ENCODE peak calls at places on chromosomes 4 and X, in four cellular contexts. T, A, N and L are unnamed samples.

GRCh38 chr4:13992975-13993495 is 365.5 kb upstream of the BOD1L1 start:
- DNase-seq in N (no peak), T (peak; percentile 14), A (no peak), L (no peak)

GRCh38 chr4:74016068-74016467 is 17.6 kb upstream of the CXCL5 start:
- DNase-seq in N (no peak), T (peak; percentile 50), A (no peak), L (no peak)

GRCh38 chrX:71111141-71111843 is at the start of gene IL2RG:
- DNase-seq in N (no peak), A (no peak), T (no peak), L (no peak)

GRCh38 chrX:47278684-47279083 is 45.9 kb downstream of the USP11 start:
- DNase-seq in T (peak; percentile 46), A (peak; percentile 34), N (no peak), L (no peak)

GRCh38 chr4:175823015-175823741 is 11.1 kb upstream of the GPM6A start:
- DNase-seq in A (no peak), T (no peak), N (no peak), L (no peak)

GRCh38 chrX:65985211-65985610 is 54.7 kb downstream of the VSIG4 start:
- DNase-seq in A (no peak), T (no peak), N (no peak), L (no peak)

GRCh38 chr4:20106926-20107325 is 144.8 kb upstream of the SLIT2 start:
- DNase-seq in A (no peak), T (no peak), N (no peak), L (no peak)

GRCh38 chr4:100268807-100269206 is 78.5 kb upstream of the DDIT4L start:
- DNase-seq in N (no peak), T (no peak), A (no peak), L (no peak)

DNA sequence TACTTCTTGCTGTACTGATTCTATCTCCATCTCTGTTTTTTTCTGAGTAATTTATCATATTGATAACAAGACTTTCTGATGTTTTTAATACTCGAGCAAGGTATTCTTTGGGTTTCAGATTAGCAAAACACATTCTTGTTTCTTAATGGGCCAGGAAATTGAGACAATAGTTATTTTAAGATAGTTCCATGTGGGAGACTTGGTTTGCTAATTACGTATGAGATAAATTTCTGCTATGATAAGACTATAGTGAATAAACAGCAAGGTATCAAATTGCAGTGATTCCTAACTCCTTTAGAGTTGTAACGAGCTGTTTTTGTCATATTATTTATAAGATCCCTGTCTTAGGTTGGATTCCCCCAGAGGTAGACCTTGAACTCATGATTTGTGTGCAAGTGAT is 38.3 kb downstream of the SYTL5 start:
- DNase-seq in T (no peak), A (no peak), N (no peak), L (no peak)
- H3K4me3 ChIP-seq in T (no peak overlapping the region), A (no peak overlapping the region), N (no peak overlapping the region), L (no peak overlapping the region)

DNA sequence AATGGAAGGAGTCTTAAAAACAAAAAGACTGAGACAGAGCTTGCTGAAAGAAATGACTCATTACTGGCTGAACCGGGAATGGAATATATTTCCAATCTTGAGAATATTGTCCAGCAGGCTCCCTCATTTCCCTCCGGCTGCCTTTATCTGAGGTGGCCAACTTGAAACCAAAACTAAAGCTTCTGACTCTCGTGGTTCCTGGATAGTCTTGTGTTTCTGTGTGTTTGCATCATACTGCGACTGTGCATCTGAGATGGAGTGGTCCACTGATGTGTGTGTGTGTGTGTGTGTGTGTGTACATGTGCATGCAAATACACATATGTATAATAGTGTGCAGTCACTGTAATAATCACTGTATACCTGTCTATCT is 145.6 kb upstream of the SCML1 start:
- DNase-seq in T (peak; percentile 90), A (no peak), N (no peak), L (no peak)
- H3K27ac ChIP-seq in T (no peak overlapping the region), A (no peak overlapping the region), N (no peak overlapping the region), L (no peak overlapping the region)

GRCh38 chr4:38663021-38663800 is 788 bp upstream of the KLF3 start:
- DNase-seq in A (no peak), N (no peak), T (peak; percentile 87), L (no peak)
- TF ChIP-seq EZH2 in A (no peak), N (no peak), T (no peak), L (no peak)

GRCh38 chrX:56762220-56762619 is 33.2 kb downstream of the NBDY start:
- DNase-seq in N (no peak), T (no peak), A (no peak), L (no peak)

GRCh38 chrX:56762707-56763555 is 33.9 kb downstream of the NBDY start:
- DNase-seq in N (no peak), A (no peak), T (no peak), L (no peak)

GRCh38 chrX:56764153-56764974 is 35.3 kb downstream of the NBDY start:
- DNase-seq in A (peak; percentile 48), T (peak; percentile 76), N (no peak), L (peak; percentile 10)

GRCh38 chrX:56764975-56765791 is 36.1 kb downstream of the NBDY start:
- DNase-seq in T (no peak), A (no peak), N (no peak), L (no peak)

DNA sequence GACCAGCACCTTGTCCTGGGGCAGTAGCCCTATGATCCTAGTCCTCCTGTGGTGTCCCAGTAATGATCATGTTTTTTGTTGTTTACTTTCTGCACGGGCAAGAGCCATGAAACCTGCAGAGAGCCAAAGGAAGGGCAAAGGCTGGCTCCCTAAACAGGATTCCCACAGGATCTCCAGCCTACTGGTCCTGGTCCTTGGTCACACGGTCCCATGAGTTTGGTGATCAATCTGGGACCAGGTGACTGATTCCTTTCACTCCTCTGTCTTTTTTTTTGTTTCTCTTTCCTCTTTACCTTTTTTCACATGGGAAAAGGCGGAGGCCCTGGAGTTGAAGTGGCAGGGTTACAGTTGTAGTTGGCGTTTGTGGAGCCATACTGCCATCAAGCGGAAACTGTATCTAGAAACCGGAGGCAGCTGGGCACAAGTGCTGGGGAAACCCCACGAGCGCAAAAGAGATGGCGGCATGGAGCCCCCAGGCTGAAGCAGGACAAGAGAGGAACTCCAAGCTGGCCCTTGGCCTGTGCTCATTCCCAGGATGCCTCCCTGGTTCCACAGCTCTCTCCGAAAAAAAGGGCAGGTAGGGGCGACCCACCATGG is 34.6 kb downstream of the NBDY start:
- DNase-seq in A (peak; percentile 15), T (no peak), N (no peak), L (no peak)
- H3K4me3 ChIP-seq in A (peak overlapping the region; percentile 54), T (peak overlapping the region; percentile 47), N (no peak overlapping the region), L (no peak overlapping the region)

GRCh38 chr4:153684182-153685073 is at the start of gene TLR2:
- DNase-seq in A (no peak), T (no peak), N (no peak), L (no peak)
- H3K27ac ChIP-seq in A (no peak within 1 kb of the TSS), T (no peak within 1 kb of the TSS), N (no peak within 1 kb of the TSS), L (no peak within 1 kb of the TSS)

GRCh38 chrX:69505772-69506616 is 1.9 kb downstream of the NALF2 start:
- DNase-seq in T (no peak), A (no peak), N (no peak), L (no peak)
- TF ChIP-seq EZH2 in T (peak; percentile 48), A (no peak), N (no peak), L (no peak)

DNA sequence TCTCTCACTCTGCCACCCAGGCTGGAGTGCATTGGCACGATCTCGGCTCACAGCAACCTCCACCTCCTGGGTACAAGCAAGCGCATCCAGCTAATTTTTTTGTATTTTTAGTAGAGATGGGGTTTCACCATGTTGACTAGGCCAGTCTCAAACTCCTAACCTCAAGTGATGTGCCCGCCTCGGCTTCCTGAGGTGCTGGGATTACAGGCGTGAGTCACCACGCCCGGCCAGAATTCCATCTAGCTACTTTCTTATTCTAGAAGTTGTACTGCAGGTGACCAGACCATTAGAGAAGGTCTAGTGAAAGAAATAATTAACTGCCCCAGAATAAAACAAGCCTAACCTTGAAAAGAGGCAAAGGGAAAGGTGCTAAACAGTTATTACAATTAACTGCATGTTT is 2.2 kb downstream of the LRBA start:
- DNase-seq in T (no peak), A (no peak), N (no peak), L (no peak)
- H3K4me3 ChIP-seq in T (no peak overlapping the region), A (peak overlapping the region; percentile 99), N (peak overlapping the region; percentile 66), L (peak overlapping the region; percentile 92)